ENCODE peak calls at places on chromosomes 4 and X, in eight cellular contexts. E is breast epithelium, V is colonic mucosa, B is IMR-90, S is brain microvascular endothelial cell, L is Panc1, P is psoas muscle, G is lung. Y is an unnamed sample.

GRCh38 chr4:77043507-77044131 is 32.2 kb downstream of the CCNI start:
- DNase-seq in S (no peak), L (no peak), P (no peak), G (no peak), B (peak), E (no peak), V (no peak), Y (no peak)

GRCh38 chr4:183602444-183603102 is 56.4 kb downstream of the RWDD4 start:
- DNase-seq in V (no peak), L (no peak), S (no peak), P (no peak), B (peak), G (no peak), E (no peak), Y (peak)

GRCh38 chr4:155972098-155972497 is 18.4 kb upstream of the CTSO start:
- DNase-seq in B (peak), S (peak), L (no peak), P (no peak), G (no peak), E (no peak), V (no peak), Y (no peak)

GRCh38 chr4:187993827-187994226 is 1.7 kb upstream of the ZFP42 start:
- DNase-seq in L (no peak), S (peak), E (no peak), B (peak), P (no peak), G (no peak), V (no peak), Y (no peak)

GRCh38 chr4:1964443-1964842 is 44.3 kb downstream of the NELFA start:
- DNase-seq in V (no peak), L (no peak), E (no peak), P (peak), G (no peak), B (no peak), S (no peak), Y (no peak)

GRCh38 chr4:140764785-140765392 is 8.7 kb upstream of the TBC1D9 start:
- DNase-seq in V (no peak), G (peak), E (no peak), L (no peak), P (no peak), S (no peak), B (no peak), Y (no peak)

GRCh38 chr4:23934915-23935314 is 45.1 kb upstream of the PPARGC1A start:
- DNase-seq in B (peak), S (peak), V (peak), P (peak), E (peak), L (no peak), G (peak), Y (peak)

GRCh38 chrX:24796204-24796603 is 102.5 kb downstream of the POLA1 start:
- DNase-seq in G (no peak), V (no peak), E (no peak), S (no peak), L (no peak), P (no peak), B (no peak), Y (no peak)

GRCh38 chr4:144615182-144615581 is 30.8 kb upstream of the HHIP start:
- DNase-seq in L (no peak), S (peak), V (no peak), P (no peak), E (no peak), G (no peak), B (peak), Y (no peak)

GRCh38 chr4:31793907-31794306 is 1073.7 kb downstream of the PCDH7 start:
- DNase-seq in L (no peak), E (no peak), P (no peak), G (no peak), B (no peak), S (no peak), V (no peak), Y (no peak)

GRCh38 chr4:151882072-151882803 is 121.4 kb upstream of the GATB start:
- DNase-seq in V (no peak), G (no peak), E (no peak), B (no peak), L (no peak), S (no peak), P (no peak), Y (no peak)

GRCh38 chr4:158056689-158057245 is 116.1 kb downstream of the GASK1B start:
- DNase-seq in B (no peak), P (no peak), S (no peak), E (no peak), G (no peak), L (no peak), V (no peak), Y (no peak)

GRCh38 chrX:54807524-54808108 is at the start of gene MAGED2:
- DNase-seq in L (no peak), S (no peak), G (no peak), V (peak), P (peak), E (no peak), B (peak), Y (no peak)

GRCh38 chr4:151099976-151100417 is 569 bp downstream of the RPS3A start:
- DNase-seq in L (no peak), V (no peak), P (no peak), E (no peak), B (peak), S (no peak), G (no peak), Y (no peak)

GRCh38 chr4:95549246-95550138 is 719 bp upstream of the UNC5C start:
- DNase-seq in B (peak), V (peak), S (peak), E (no peak), G (no peak), P (peak), L (no peak), Y (no peak)

GRCh38 chr4:168076989-168077725 is 15.2 kb upstream of the ANXA10 start:
- DNase-seq in S (peak), V (peak), G (peak), B (peak), P (no peak), L (peak), E (no peak), Y (peak)

GRCh38 chr4:24118031-24118430 is 228.2 kb upstream of the PPARGC1A start:
- DNase-seq in V (no peak), G (no peak), S (no peak), L (no peak), P (no peak), E (no peak), B (peak), Y (no peak)

GRCh38 chrX:129719931-129720520 is 18.8 kb upstream of the XPNPEP2 start:
- DNase-seq in S (no peak), L (no peak), E (no peak), B (no peak), V (no peak), P (no peak), G (no peak), Y (no peak)

DNA sequence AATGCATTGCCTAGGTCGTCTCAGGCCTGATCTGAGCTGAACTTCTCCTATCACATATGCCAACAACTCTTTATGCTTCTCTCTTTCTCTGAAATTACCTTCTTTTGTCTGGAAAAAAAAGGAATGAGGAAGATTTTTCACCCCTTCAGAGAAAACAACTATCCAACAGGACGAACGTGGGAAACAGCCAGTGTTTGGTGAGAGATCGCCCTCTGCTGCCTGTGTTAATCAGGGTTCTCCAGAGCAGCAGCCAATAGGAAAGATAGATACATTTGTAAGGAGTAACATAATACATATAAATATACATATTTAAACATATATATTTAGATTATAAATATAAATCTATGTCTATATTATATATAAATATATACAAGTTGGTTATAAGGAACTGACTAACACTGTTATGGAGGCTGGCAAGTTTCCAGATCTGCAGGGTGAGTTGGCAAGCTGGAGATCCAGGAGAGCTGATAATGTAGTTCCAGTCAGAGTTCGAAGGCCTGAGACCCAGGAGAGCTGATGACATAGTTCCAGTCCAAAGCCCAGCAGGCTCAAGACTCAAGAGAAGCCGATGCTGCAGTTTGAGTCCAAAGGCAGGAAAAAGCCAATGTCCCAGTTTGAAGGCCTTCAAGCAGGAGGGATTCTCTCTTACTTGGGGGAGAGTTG is 13.3 kb downstream of the CETN2 start:
- DNase-seq in P (no peak), E (no peak), S (peak), G (no peak), L (no peak), V (peak), B (peak), Y (peak)
- TF ChIP-seq CTCF in P (peak), E (no peak), S (peak), G (no peak), L (peak), V (peak), B (peak), Y (peak)

DNA sequence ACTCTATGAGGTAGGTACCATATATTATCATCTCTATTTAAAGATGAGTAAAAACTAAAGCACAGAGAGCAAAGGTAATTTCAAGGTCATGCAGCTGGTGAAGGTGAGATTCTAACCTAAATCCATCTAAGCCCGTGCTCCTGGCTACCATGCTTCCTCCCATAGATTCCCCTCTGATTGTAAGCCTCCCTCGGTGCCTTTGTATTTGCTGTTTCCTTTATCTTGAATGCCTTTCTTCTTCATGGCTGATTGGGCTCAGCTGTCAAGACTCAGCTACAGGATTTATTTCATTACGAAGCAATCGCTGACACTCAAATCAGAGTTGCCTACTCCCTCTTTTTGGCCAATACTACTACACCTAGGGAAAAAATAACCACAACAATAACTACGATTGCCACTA is 217.1 kb downstream of the ARAP2 start:
- DNase-seq in V (no peak), E (no peak), L (no peak), S (no peak), B (no peak), G (no peak), P (no peak), Y (no peak)
- H3K27ac ChIP-seq in V (no peak), E (no peak), L (no peak), S (no peak), B (no peak), G (no peak), P (no peak), Y (no peak)

GRCh38 chrX:122739770-122740169 is 444.3 kb upstream of the GRIA3 start:
- DNase-seq in E (no peak), S (no peak), P (no peak), L (no peak), G (no peak), B (no peak), V (no peak), Y (no peak)
- TF ChIP-seq CTCF in E (no peak), S (peak), P (no peak), L (peak), G (no peak), B (no peak), V (no peak), Y (no peak)

GRCh38 chr4:86957214-86957613 is 22.4 kb downstream of the AFF1 start:
- DNase-seq in P (no peak), V (no peak), E (no peak), G (no peak), B (peak), S (peak), L (no peak), Y (peak)

GRCh38 chr4:86961605-86962295 is 26.9 kb downstream of the AFF1 start:
- DNase-seq in V (no peak), G (no peak), B (peak), P (no peak), L (no peak), E (no peak), S (no peak), Y (no peak)

GRCh38 chr4:86961103-86961502 is 26.3 kb downstream of the AFF1 start:
- DNase-seq in P (no peak), L (no peak), V (no peak), G (no peak), B (no peak), S (no peak), E (no peak), Y (no peak)

GRCh38 chr4:86960557-86960959 is 25.7 kb downstream of the AFF1 start:
- DNase-seq in L (no peak), E (no peak), P (no peak), G (no peak), V (no peak), B (peak), S (no peak), Y (no peak)

DNA sequence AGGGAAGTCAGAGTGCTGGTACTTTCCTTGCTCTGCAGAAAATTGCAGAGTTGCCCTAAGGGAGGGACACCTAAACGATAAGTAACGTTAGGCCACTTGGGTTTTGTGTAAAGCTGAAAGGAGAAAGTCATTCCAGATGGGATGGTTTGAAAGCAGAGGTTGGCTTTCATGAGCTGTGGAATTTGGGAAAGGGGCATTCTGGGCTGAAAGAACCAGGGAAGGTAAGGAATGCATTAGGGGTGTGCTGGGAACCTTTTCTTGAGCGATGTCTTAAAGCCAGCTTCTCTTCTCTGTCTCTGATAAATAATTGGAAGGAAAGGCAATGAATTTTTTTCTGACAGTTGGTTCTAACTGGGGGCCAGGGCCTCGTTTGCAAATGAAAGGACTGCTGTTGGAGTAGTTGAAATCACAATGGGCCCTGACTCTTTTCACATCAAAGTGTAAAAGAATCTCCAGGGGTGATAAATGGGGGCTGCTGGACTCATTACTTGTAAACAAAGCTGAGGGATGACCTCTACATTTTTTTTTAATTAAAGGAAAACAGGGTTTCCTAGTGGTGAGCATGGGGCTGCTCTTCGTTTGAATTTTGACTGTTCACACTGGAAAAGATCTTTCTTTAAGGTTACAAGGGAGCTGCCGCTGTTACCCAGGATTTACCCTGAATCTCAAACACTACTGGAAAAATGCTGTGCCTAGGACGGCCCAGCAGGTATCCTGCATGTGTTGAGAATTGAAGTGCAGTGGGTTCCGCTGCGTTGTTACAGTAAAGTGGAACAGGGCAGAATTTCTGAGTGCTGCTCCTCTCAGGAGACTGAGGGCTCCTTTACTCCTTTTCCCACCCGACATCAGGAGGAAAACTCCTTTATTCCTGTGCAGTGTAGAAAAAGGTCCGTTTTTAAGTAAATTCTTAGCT is 25.0 kb downstream of the AFF1 start:
- DNase-seq in V (no peak), E (no peak), B (no peak), P (no peak), L (no peak), G (no peak), S (no peak), Y (no peak)
- H3K27ac ChIP-seq in V (no peak), E (no peak), B (peak), P (no peak), L (no peak), G (no peak), S (no peak), Y (no peak)

GRCh38 chr4:87975466-87975865 is at the start of gene SPP1:
- DNase-seq in L (no peak), V (no peak), E (no peak), P (no peak), S (peak), B (peak), G (no peak), Y (no peak)
- TF ChIP-seq CTCF in L (no peak), V (no peak), E (no peak), P (no peak), S (peak), B (no peak), G (no peak), Y (no peak)